ENCODE peak calls at places on chromosomes 4 and X, in five cellular contexts. T is CD4-positive, alpha-beta memory T cell; J is neuronal stem cell; I is suprapubic skin; A is SK-N-SH. U is an unnamed sample.

GRCh38 chr4:81030617-81031388 is at the start of gene BMP3:
- DNase-seq in T (no peak), J (peak; percentile 43), I (no peak), A (no peak), U (no peak)

GRCh38 chr4:80540785-80541469 is 205.4 kb downstream of the CFAP299 start:
- DNase-seq in T (peak; percentile 21), J (no peak), I (no peak), A (no peak), U (no peak)

GRCh38 chr4:14196141-14196540 is 568.6 kb upstream of the BOD1L1 start:
- DNase-seq in T (no peak), J (peak; percentile 52), I (no peak), A (no peak), U (no peak)

GRCh38 chrX:120560405-120560841 is 339 bp downstream of the CUL4B start:
- DNase-seq in T (no peak), J (no peak), I (no peak), A (no peak), U (peak; percentile 60)

GRCh38 chr4:158176108-158176507 is 3.3 kb upstream of the GASK1B start:
- DNase-seq in T (no peak), J (no peak), I (no peak), A (no peak), U (no peak)

GRCh38 chrX:54776987-54777672 is 20.9 kb downstream of the ITIH6 start:
- DNase-seq in T (no peak), J (no peak), I (no peak), A (no peak), U (no peak)

GRCh38 chr4:105140684-105141490 is 5.8 kb upstream of the TET2 start:
- DNase-seq in T (peak; percentile 57), J (peak; percentile 29), I (no peak), A (peak; percentile 55), U (peak; percentile 70)

GRCh38 chr4:159444668-159445067 is 341.8 kb downstream of the RAPGEF2 start:
- DNase-seq in T (no peak), J (no peak), I (no peak), A (no peak), U (no peak)

GRCh38 chr4:15507679-15508078 is 38.0 kb downstream of the CC2D2A start:
- DNase-seq in T (no peak), J (no peak), I (no peak), A (no peak), U (no peak)

GRCh38 chr4:14254252-14254651 is 626.7 kb upstream of the BOD1L1 start:
- DNase-seq in T (no peak), J (no peak), I (no peak), A (peak; percentile 22), U (no peak)

GRCh38 chrX:150234126-150234525 is 129.0 kb upstream of the MAMLD1 start:
- DNase-seq in T (no peak), J (no peak), I (no peak), A (no peak), U (no peak)

GRCh38 chrX:126141014-126141413 is 25.1 kb downstream of the DCAF12L2 start:
- DNase-seq in T (no peak), J (no peak), I (no peak), A (no peak), U (no peak)

GRCh38 chr4:186144180-186144579 is 39.7 kb downstream of the FAM149A start:
- DNase-seq in T (no peak), J (peak; percentile 15), I (no peak), A (peak; percentile 76), U (no peak)

GRCh38 chr4:41119867-41120295 is 94.5 kb downstream of the APBB2 start:
- DNase-seq in T (no peak), J (no peak), I (peak; percentile 74), A (no peak), U (no peak)

GRCh38 chr4:39232100-39232499 is 49.8 kb downstream of the WDR19 start:
- DNase-seq in T (no peak), J (no peak), I (no peak), A (no peak), U (no peak)

GRCh38 chr4:85842540-85842939 is 367.6 kb downstream of the ARHGAP24 start:
- DNase-seq in T (no peak), J (no peak), I (no peak), A (no peak), U (no peak)

GRCh38 chrX:138858438-138858837 is 146.9 kb upstream of the FGF13 start:
- DNase-seq in T (no peak), J (no peak), I (no peak), A (no peak), U (no peak)

GRCh38 chr4:135372131-135372530 is 1170.5 kb upstream of the PABPC4L start:
- DNase-seq in T (no peak), J (no peak), I (no peak), A (no peak), U (no peak)

GRCh38 chrX:42386681-42387080 is 391.3 kb downstream of the PPP1R2C start:
- DNase-seq in T (no peak), J (no peak), I (no peak), A (no peak), U (no peak)

GRCh38 chrX:43604753-43605152 is 51.3 kb upstream of the MAOA start:
- DNase-seq in T (no peak), J (no peak), I (no peak), A (no peak), U (no peak)

GRCh38 chr4:185599844-185600243 is 64.5 kb upstream of the PDLIM3 start:
- DNase-seq in T (no peak), J (no peak), I (no peak), A (no peak), U (no peak)

GRCh38 chrX:105515561-105515960 is 295.1 kb upstream of the TEX13A start:
- DNase-seq in T (no peak), J (no peak), I (no peak), A (no peak), U (no peak)

GRCh38 chr4:118280501-118281218 is 72.1 kb downstream of the PRSS12 start:
- DNase-seq in T (peak; percentile 48), J (peak; percentile 40), I (no peak), A (peak; percentile 50), U (peak; percentile 51)

GRCh38 chr4:163447481-163447880 is 26.1 kb downstream of the TKTL2 start:
- DNase-seq in T (no peak), J (no peak), I (no peak), A (no peak), U (no peak)

GRCh38 chr4:26885912-26886274 is 25.3 kb downstream of the STIM2 start:
- DNase-seq in T (peak; percentile 80), J (no peak), I (no peak), A (no peak), U (peak; percentile 90)

GRCh38 chrX:39907964-39908616 is 189.7 kb downstream of the BCOR start:
- DNase-seq in T (no peak), J (no peak), I (no peak), A (peak; percentile 30), U (no peak)

GRCh38 chr4:83029688-83030087 is 5.3 kb upstream of the COPS4 start:
- DNase-seq in T (no peak), J (no peak), I (no peak), A (no peak), U (no peak)
- H3K4me1 ChIP-seq in T (no peaks in the 10 kb centered on the region), J (no peaks in the 10 kb centered on the region), I (peaks cover 3% of the 10 kb centered on the region), A (no peaks in the 10 kb centered on the region), U (no peaks in the 10 kb centered on the region)

GRCh38 chr4:7756071-7756470 is 183.6 kb downstream of the AFAP1 start:
- DNase-seq in T (no peak), J (no peak), I (no peak), A (no peak), U (no peak)

GRCh38 chr4:7758444-7758815 is 181.2 kb downstream of the AFAP1 start:
- DNase-seq in T (no peak), J (no peak), I (no peak), A (no peak), U (no peak)

GRCh38 chr4:7759221-7759620 is 180.4 kb downstream of the AFAP1 start:
- DNase-seq in T (peak; percentile 78), J (no peak), I (no peak), A (no peak), U (no peak)

GRCh38 chr4:7756561-7757355 is 182.9 kb downstream of the AFAP1 start:
- DNase-seq in T (no peak), J (no peak), I (no peak), A (no peak), U (no peak)

GRCh38 chr4:7757501-7758443 is 181.9 kb downstream of the AFAP1 start:
- DNase-seq in T (no peak), J (peak; percentile 30), I (no peak), A (no peak), U (no peak)
- H3K36me3 ChIP-seq in T (no peaks in the 10 kb centered on the region), J (no peaks in the 10 kb centered on the region), I (peaks cover 12% of the 10 kb centered on the region), A (peaks cover 46% of the 10 kb centered on the region), U (no peaks in the 10 kb centered on the region)

GRCh38 chr4:1041936-1042330 is 30.5 kb downstream of the FGFRL1 start:
- DNase-seq in T (no peak), J (no peak), I (no peak), A (no peak), U (no peak)
- H3K4me3 ChIP-seq in T (no peak overlapping the region), J (peak overlapping the region; percentile 5), I (peak overlapping the region; percentile 21), A (no peak overlapping the region), U (no peak overlapping the region)

GRCh38 chrX:63581390-63581789 is 203.6 kb downstream of the ARHGEF9 start:
- DNase-seq in T (no peak), J (no peak), I (no peak), A (no peak), U (no peak)

GRCh38 chrX:63585936-63586335 is 199.1 kb downstream of the ARHGEF9 start:
- DNase-seq in T (no peak), J (no peak), I (no peak), A (no peak), U (no peak)

DNA sequence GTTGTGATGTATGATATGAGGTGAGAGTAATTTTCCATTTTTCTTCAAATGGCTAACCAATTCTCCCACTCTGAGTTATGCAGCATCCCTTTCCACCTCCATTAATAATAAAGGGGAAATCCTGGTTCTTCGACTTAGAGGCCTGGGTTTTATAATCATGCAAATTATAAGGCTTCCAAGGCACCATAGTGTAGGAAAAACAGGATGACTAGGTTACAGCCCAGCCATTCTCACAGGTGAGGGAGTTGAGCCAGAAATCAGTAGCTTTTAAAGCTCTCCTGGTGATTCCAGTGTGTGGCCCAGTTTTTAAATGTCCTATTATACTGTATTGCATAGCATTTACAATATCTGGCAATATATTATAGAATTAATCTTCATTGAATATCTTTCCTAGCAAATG is 203.1 kb downstream of the ARHGEF9 start:
- DNase-seq in T (no peak), J (no peak), I (no peak), A (no peak), U (no peak)
- H3K4me1 ChIP-seq in T (no peaks in the 10 kb centered on the region), J (no peaks in the 10 kb centered on the region), I (no peaks in the 10 kb centered on the region), A (no peaks in the 10 kb centered on the region), U (no peaks in the 10 kb centered on the region)

U was measured in CD4-positive, CD25-positive, alpha-beta regulatory T cell.